ENCODE peak calls at places on chromosomes 5 and 9, in seven cellular contexts. K, A, Y, J, G, M and N are unnamed samples.

GRCh38 chr5:95669540-95669939 is 13.3 kb downstream of the SPATA9 start:
- DNase-seq in M (peak), K (no peak), G (no peak), J (peak), Y (no peak), A (no peak), N (no peak)

GRCh38 chr9:110940949-110941557 is 97.2 kb downstream of the LPAR1 start:
- DNase-seq in J (no peak), G (no peak), M (no peak), A (no peak), Y (no peak), K (no peak), N (no peak)

GRCh38 chr5:111299067-111299481 is 74.9 kb downstream of the CAMK4 start:
- DNase-seq in K (peak), M (no peak), A (no peak), J (no peak), G (no peak), Y (no peak), N (no peak)

GRCh38 chr9:91053824-91054223 is 252.2 kb downstream of the SYK start:
- DNase-seq in G (no peak), M (no peak), J (no peak), K (no peak), Y (no peak), A (no peak), N (no peak)

GRCh38 chr9:129321511-129322021 is 143.5 kb upstream of the IER5L start:
- DNase-seq in K (no peak), J (no peak), Y (peak), G (no peak), A (peak), M (peak), N (no peak)

GRCh38 chr5:78283105-78283504 is 11.4 kb downstream of the AP3B1 start:
- DNase-seq in Y (no peak), A (no peak), J (no peak), M (no peak), K (no peak), G (no peak), N (no peak)

GRCh38 chr9:71683598-71684235 is 84.6 kb downstream of the CEMIP2 start:
- DNase-seq in G (no peak), J (peak), A (peak), K (no peak), M (peak), Y (no peak), N (no peak)

GRCh38 chr9:95341262-95342011 is 23.9 kb upstream of the FANCC start:
- DNase-seq in Y (no peak), K (no peak), J (no peak), M (no peak), G (no peak), A (no peak), N (no peak)

GRCh38 chr5:170442921-170443320 is 53.8 kb upstream of the KCNMB1 start:
- DNase-seq in Y (peak), A (no peak), G (no peak), M (peak), J (no peak), K (no peak), N (peak)

GRCh38 chr9:91714020-91714721 is 235.9 kb downstream of the ROR2 start:
- DNase-seq in J (peak), A (peak), G (no peak), K (no peak), M (no peak), Y (no peak), N (no peak)

GRCh38 chr9:38362912-38363588 is 29.5 kb upstream of the ALDH1B1 start:
- DNase-seq in J (peak), M (no peak), G (peak), Y (no peak), K (peak), A (peak), N (no peak)

GRCh38 chr9:114350636-114351396 is 21.1 kb downstream of the ORM2 start:
- DNase-seq in Y (no peak), M (no peak), K (no peak), J (no peak), A (no peak), G (no peak), N (no peak)

GRCh38 chr9:122226142-122226757 is 2.5 kb downstream of the LHX6 start:
- DNase-seq in K (no peak), M (no peak), A (no peak), Y (no peak), J (no peak), G (no peak), N (no peak)

GRCh38 chr5:59661306-59661705 is 232.2 kb downstream of the PDE4D start:
- DNase-seq in G (no peak), M (no peak), A (no peak), Y (no peak), J (no peak), K (peak), N (no peak)

GRCh38 chr9:138100711-138101349 is 223.2 kb downstream of the CACNA1B start:
- DNase-seq in M (no peak), G (no peak), A (peak), K (no peak), Y (peak), J (no peak), N (peak)

GRCh38 chr5:73229271-73229670 is 56.3 kb downstream of the TMEM174 start:
- DNase-seq in G (no peak), M (no peak), Y (no peak), K (no peak), J (no peak), A (no peak), N (no peak)

GRCh38 chr5:22531986-22532385 is 321.2 kb downstream of the CDH12 start:
- DNase-seq in Y (no peak), G (no peak), A (no peak), K (no peak), M (no peak), J (no peak), N (no peak)

GRCh38 chr9:89676281-89676680 is 71.5 kb downstream of the GADD45G start:
- DNase-seq in M (no peak), K (no peak), Y (no peak), A (peak), G (no peak), J (peak), N (no peak)

GRCh38 chr5:6483880-6484382 is 35.3 kb downstream of the UBE2QL1 start:
- DNase-seq in Y (no peak), K (no peak), A (no peak), M (no peak), J (no peak), G (peak), N (no peak)

GRCh38 chr5:61534481-61535267 is 202.6 kb downstream of the ZSWIM6 start:
- DNase-seq in G (peak), K (no peak), Y (no peak), M (no peak), J (no peak), A (no peak), N (no peak)

DNA sequence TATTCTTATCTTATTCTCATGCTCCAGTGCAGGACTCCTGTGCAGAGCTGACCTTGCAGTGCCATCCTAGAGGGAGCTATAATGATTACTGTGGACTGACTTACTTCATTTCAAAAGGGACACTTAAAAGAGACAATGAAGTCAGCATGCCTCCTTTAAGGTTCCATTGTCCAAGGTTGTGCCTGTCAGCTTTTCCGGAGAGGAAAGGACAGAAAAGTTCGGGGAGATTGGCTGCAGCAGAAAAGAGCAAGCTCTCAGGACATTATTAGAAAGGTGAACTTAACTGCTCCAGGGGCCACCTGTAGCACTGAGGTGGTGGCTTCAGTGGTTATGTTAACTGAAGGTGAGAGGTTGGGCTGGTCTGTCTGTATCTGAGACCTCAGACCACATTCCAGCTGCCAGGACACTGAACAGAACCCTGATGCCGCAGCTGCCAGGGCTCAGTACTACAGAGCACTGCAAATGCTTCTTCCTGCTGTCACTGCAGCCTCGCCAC is 112.9 kb downstream of the ST8SIA4 start:
- DNase-seq in J (no peak), K (no peak), G (no peak), Y (no peak), A (no peak), M (no peak), N (no peak)
- TF ChIP-seq CTCF in J (no peak), K (no peak), G (no peak), Y (no peak), A (no peak), M (no peak), N (no peak)

GRCh38 chr5:179139936-179140235 is 79.7 kb downstream of the ZNF354C start:
- DNase-seq in J (no peak), M (no peak), A (no peak), G (no peak), K (no peak), Y (no peak), N (no peak)
- TF ChIP-seq CTCF in J (no peak), M (no peak), A (no peak), G (no peak), K (no peak), Y (no peak), N (no peak)

DNA sequence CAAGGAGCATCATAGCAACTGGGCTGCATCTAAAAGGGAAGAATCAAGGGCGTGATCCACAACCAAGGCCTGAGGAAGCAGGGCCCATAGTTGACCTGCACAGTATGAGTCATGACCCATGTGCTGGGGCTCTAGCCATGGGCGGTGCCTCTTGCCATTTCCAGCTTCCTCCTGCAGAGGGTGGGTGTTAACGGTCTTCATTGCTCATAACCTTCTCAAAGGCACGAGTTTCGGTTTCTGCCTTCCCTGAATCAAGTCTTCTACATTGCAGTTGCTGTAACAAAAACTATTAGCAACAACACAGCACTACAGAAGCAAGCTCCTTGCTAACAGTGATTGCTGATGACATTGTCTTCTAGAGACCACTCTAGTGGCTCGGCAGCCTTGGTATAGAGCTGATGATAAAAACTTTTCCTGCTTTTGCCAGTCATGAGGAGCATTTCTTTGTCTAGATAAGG is 66.9 kb downstream of the CTSL start:
- DNase-seq in M (peak), G (peak), J (peak), K (peak), A (peak), Y (peak), N (peak)
- TF ChIP-seq CTCF in M (no peak), G (peak), J (peak), K (no peak), A (no peak), Y (no peak), N (no peak)

GRCh38 chr9:130417602-130418001 is 27.2 kb upstream of the ASS1 start:
- DNase-seq in A (no peak), K (no peak), G (no peak), M (no peak), J (no peak), Y (no peak), N (no peak)
- TF ChIP-seq CTCF in A (no peak), K (peak), G (no peak), M (no peak), J (no peak), Y (no peak), N (no peak)

GRCh38 chr5:115838885-115839518 is 2.4 kb downstream of the ATG12 start:
- DNase-seq in Y (no peak), J (peak), A (no peak), M (no peak), K (peak), G (no peak), N (no peak)
- TF ChIP-seq CTCF in Y (no peak), J (peak), A (peak), M (peak), K (peak), G (peak), N (peak)

GRCh38 chr5:54093861-54094260 is 216.5 kb downstream of the ARL15 start:
- DNase-seq in Y (no peak), G (peak), M (no peak), K (no peak), A (no peak), J (no peak), N (no peak)
- TF ChIP-seq CTCF in Y (no peak), G (no peak), M (no peak), K (no peak), A (no peak), J (no peak), N (no peak)

DNA sequence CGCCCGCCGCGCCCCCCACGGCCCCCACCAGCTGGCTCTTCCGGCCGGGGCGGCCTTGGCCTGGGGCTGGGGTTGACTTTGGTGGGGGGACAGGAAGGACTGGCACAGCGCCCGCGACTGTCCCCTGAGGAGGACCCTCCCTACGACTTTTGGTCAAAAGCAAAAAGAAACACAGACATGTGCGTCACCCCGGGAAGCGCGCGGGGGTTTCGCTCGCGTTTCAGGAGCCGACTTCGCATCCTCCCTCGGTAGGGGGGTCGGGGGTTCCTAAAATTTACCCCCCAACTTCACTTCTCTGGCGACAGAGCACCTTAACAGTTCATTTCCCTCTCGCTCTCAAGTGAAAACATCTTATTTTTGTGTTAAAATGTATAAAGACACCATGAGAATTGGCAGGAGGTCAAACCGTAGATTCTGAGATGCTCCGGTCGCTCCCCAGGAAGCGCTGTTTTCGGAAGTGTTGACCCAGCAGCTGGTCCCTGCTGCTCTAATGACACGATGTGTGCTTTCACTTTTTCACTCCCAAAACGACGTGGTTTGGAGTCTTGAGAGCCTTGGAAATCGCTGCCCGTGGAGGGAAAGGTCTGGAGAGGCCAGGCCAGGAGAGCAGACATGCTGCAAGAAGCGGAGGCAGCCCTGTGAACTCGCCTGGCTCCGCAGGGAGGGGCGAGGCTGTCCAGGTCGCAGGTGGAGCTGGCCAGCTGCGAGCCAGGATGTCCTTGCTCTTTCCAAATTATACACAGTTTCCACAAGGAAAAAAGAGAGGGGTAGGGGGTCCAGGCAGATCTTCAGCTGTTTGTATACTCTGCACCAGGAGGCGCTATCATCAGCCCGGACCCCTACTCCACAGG is 248.2 kb upstream of the ANKRD55 start:
- DNase-seq in K (peak), Y (no peak), M (peak), G (peak), J (peak), A (peak), N (no peak)
- TF ChIP-seq CTCF in K (peak), Y (no peak), M (no peak), G (peak), J (no peak), A (no peak), N (peak)

GRCh38 chr5:106085136-106085535 is 1585.6 kb downstream of the EFNA5 start:
- DNase-seq in J (no peak), G (no peak), M (no peak), K (no peak), A (no peak), Y (no peak), N (no peak)
- TF ChIP-seq CTCF in J (no peak), G (no peak), M (no peak), K (no peak), A (no peak), Y (no peak), N (no peak)

GRCh38 chr9:130445268-130445983 is 665 bp downstream of the ASS1 start:
- DNase-seq in M (peak), K (peak), G (no peak), A (peak), Y (peak), J (peak), N (no peak)
- TF ChIP-seq CTCF in M (no peak), K (peak), G (no peak), A (no peak), Y (no peak), J (no peak), N (no peak)